ENCODE peak calls at places on chromosome 21, in four cellular contexts. C, U, Z and W are unnamed samples.
A peak's percentile ranks its signal among the peaks of the same experiment; 100 is the strongest.

GRCh38 chr21:36504067-36505058 is 24.4 kb upstream of the CLDN14 start:
- DNase-seq in U (peak; percentile 11), Z (peak; percentile 36), C (no peak), W (no peak)

GRCh38 chr21:45260191-45260795 is 27.4 kb downstream of the POFUT2 start:
- DNase-seq in C (no peak), Z (no peak), U (no peak), W (no peak)

GRCh38 chr21:28423521-28423920 is 569.2 kb downstream of the LTN1 start:
- DNase-seq in U (no peak), C (no peak), Z (no peak), W (no peak)

GRCh38 chr21:41778974-41779600 is 12.2 kb upstream of the RIPK4 start:
- DNase-seq in C (peak; percentile 14), U (no peak), Z (no peak), W (no peak)

GRCh38 chr21:16358021-16358420 is 628.2 kb downstream of the USP25 start:
- DNase-seq in C (no peak), Z (no peak), U (no peak), W (no peak)

GRCh38 chr21:42337830-42338729 is 12.7 kb downstream of the TFF2 start:
- DNase-seq in C (peak; percentile 82), Z (peak; percentile 65), U (no peak), W (peak; percentile 49)

GRCh38 chr21:36478207-36478701 is 1.7 kb downstream of the CLDN14 start:
- DNase-seq in C (no peak), Z (no peak), U (peak; percentile 83), W (no peak)

GRCh38 chr21:29643289-29643688 is 296.5 kb downstream of the GRIK1 start:
- DNase-seq in U (no peak), Z (no peak), C (no peak), W (no peak)

GRCh38 chr21:15121655-15122120 is 56.9 kb upstream of the NRIP1 start:
- DNase-seq in Z (no peak), C (no peak), U (peak; percentile 11), W (no peak)

GRCh38 chr21:18369115-18369514 is 34.5 kb downstream of the TMPRSS15 start:
- DNase-seq in Z (no peak), C (no peak), U (no peak), W (no peak)

GRCh38 chr21:27225142-27225541 is 258.3 kb upstream of the ADAMTS5 start:
- DNase-seq in U (no peak), Z (no peak), C (no peak), W (no peak)

GRCh38 chr21:29701676-29702075 is 238.1 kb downstream of the GRIK1 start:
- DNase-seq in C (no peak), Z (no peak), U (no peak), W (no peak)

GRCh38 chr21:34513109-34513675 is 1.2 kb upstream of the KCNE1 start:
- DNase-seq in U (no peak), Z (no peak), C (no peak), W (no peak)

GRCh38 chr21:34511154-34511553 is 856 bp downstream of the KCNE1 start:
- DNase-seq in C (no peak), U (peak; percentile 47), Z (no peak), W (no peak)

GRCh38 chr21:34510148-34511142 is 1.6 kb downstream of the KCNE1 start:
- DNase-seq in Z (peak; percentile 61), U (peak; percentile 39), C (peak; percentile 62), W (no peak)

GRCh38 chr21:34511787-34512451 is at the start of gene KCNE1:
- DNase-seq in C (no peak), Z (no peak), U (no peak), W (no peak)

DNA sequence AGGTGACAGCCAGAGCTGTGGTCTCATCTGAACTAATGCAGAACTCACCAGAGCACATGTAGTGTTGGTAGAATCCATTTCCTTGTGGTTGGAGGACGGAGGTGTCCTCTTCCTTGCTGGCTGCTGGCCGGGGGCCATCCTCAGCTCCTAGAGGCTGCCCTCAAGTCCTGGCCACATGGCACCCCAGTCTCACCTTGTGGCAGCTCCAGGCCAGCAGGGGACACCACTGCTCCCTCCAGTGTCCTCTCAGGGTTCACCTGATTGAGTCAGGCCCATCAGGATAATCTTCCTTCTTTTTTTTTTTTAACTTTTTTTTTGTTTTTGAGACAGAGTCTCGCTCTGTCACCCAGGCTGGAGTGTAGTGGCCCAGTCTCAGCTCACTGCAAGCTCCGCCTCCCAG is 2.9 kb downstream of the KCNE1 start:
- DNase-seq in U (no peak), Z (peak; percentile 23), C (no peak), W (no peak)
- TF ChIP-seq CTCF in U (peak; percentile 39), Z (peak; percentile 52), C (no peak), W (peak; percentile 14)

GRCh38 chr21:40166291-40166843 is 299.1 kb downstream of the PCP4 start:
- DNase-seq in U (no peak), C (no peak), Z (no peak), W (no peak)

GRCh38 chr21:40169971-40170370 is 302.7 kb downstream of the PCP4 start:
- DNase-seq in Z (no peak), U (no peak), C (no peak), W (no peak)

GRCh38 chr21:40165671-40166070 is 298.4 kb downstream of the PCP4 start:
- DNase-seq in Z (no peak), C (no peak), U (no peak), W (no peak)

GRCh38 chr21:40160911-40161310 is 293.7 kb downstream of the PCP4 start:
- DNase-seq in Z (no peak), C (no peak), U (no peak), W (no peak)

DNA sequence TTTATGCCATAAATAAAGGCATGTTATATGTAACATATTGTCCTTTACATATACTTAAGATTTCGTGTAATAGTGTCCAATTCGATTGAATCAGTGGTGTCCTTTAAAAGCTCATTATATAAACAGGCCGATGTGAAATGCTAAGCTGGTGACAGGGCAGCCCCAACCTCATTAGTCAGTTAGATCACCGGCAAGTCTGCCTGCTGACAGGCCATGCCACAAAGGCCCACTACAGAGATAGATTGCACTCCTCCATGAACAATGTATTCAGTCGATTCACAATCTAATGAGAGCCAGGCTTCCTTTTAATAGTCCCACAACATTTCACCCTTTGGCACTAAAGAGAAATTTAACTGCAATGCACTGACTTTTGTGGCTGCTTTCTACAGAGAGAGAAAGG is 298.0 kb downstream of the PCP4 start:
- DNase-seq in U (no peak), Z (no peak), C (no peak), W (no peak)
- H3K4me3 ChIP-seq in U (no peak overlapping the region), Z (no peak overlapping the region), C (no peak overlapping the region), W (no peak overlapping the region)

GRCh38 chr21:38985423-38986378 is 180.0 kb downstream of the ETS2 start:
- DNase-seq in U (peak; percentile 93), C (no peak), Z (peak; percentile 91), W (peak; percentile 50)
- H3K27ac ChIP-seq in U (peak overlapping the region; percentile 46), C (peak overlapping the region; percentile 72), Z (no peak overlapping the region), W (no peak overlapping the region)

GRCh38 chr21:39182484-39183271 is 573 bp downstream of the PSMG1 start:
- DNase-seq in U (no peak), C (no peak), Z (no peak), W (no peak)

GRCh38 chr21:39182016-39182415 is 1.2 kb downstream of the PSMG1 start:
- DNase-seq in C (no peak), U (no peak), Z (no peak), W (no peak)

GRCh38 chr21:39185157-39185556 is 1.9 kb upstream of the PSMG1 start:
- DNase-seq in C (no peak), U (no peak), Z (no peak), W (no peak)

GRCh38 chr21:39184050-39184980 is 1.1 kb upstream of the PSMG1 start:
- DNase-seq in Z (no peak), C (no peak), U (no peak), W (no peak)

GRCh38 chr21:39183272-39184049 is at the start of gene PSMG1:
- DNase-seq in Z (peak; percentile 95), U (peak; percentile 94), C (peak; percentile 91), W (peak; percentile 91)
- TF ChIP-seq CTCF in Z (no peak), U (no peak), C (no peak), W (no peak)

GRCh38 chr21:34363733-34364132 is at the start of gene KCNE2:
- DNase-seq in U (no peak), C (no peak), Z (no peak), W (no peak)
- H3K4me3 ChIP-seq in U (no peak within 1 kb of the TSS), C (no peak within 1 kb of the TSS), Z (no peak within 1 kb of the TSS), W (no peak within 1 kb of the TSS)

GRCh38 chr21:43745772-43746517 is 27.0 kb downstream of the PDXK start:
- DNase-seq in Z (no peak), C (no peak), U (no peak), W (no peak)
- H3K27ac ChIP-seq in Z (peak overlapping the region; percentile 34), C (no peak overlapping the region), U (no peak overlapping the region), W (no peak overlapping the region)

GRCh38 chr21:38833122-38833521 is 27.4 kb downstream of the ETS2 start:
- DNase-seq in Z (no peak), C (no peak), U (no peak), W (no peak)
- TF ChIP-seq CTCF in Z (peak; percentile 20), C (no peak), U (peak; percentile 9), W (no peak)

GRCh38 chr21:20334585-20334984 is 663.6 kb upstream of the NCAM2 start:
- DNase-seq in U (no peak), Z (no peak), C (no peak), W (no peak)

GRCh38 chr21:20329636-20330035 is 668.6 kb upstream of the NCAM2 start:
- DNase-seq in C (no peak), Z (peak; percentile 9), U (no peak), W (no peak)

DNA sequence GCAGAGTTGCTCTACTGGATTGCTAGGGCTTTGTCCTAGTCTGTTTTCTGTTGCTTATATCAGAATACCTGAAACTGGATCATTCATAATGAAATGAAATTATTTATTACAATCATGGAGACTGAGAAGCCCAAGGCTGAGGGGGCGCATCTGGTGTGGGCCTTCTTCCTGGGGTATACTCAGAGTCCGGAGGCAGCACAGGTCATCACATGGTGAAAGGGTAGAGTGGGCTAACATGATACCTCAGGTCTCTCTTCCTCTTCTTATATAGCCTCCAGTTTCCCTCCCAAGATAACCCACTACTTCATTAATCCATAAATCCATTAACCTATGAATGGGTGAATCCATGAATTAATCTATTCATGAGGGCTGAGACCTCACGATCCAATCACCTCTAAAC is 667.6 kb upstream of the NCAM2 start:
- DNase-seq in C (no peak), Z (peak; percentile 13), U (no peak), W (no peak)
- H3K4me3 ChIP-seq in C (no peak overlapping the region), Z (peak overlapping the region; percentile 33), U (no peak overlapping the region), W (no peak overlapping the region)

DNA sequence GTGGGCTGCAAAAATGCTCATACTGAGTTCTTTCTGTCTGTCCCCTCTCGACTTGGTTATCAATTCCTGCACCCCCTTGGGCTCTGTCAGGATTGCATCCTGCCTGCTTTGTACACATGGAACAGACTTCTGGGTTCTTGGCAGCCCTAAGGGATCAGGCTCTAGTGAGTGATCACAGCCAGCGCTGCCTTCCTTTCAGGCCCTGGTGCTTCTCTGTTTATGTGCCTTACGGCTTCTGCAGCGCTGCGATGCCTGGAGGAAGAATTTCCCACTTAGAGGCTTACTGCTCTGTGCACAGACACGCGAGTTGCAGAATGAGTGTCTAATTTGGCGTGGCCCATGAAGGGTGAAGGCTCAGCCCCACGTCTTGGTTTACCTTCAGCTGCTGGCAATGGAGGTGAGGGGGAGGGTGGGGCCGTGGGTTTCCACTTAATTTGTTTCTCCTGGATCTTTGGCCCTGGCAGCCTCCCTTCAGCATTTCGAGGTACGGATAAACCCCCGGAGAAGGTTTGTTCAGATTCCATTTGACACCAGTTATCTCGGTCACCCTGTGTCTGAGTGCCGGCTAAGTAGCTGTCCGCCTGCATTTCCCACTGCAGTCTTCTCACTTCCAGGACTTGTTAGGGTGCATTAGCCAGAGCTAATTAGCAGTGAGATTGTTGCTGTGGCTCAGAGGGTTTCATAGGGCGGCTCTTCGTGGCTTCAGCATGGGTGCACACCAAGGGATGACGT is 227.3 kb downstream of the DYRK1A start:
- DNase-seq in U (no peak), C (no peak), Z (no peak), W (no peak)
- H3K27ac ChIP-seq in U (no peak overlapping the region), C (no peak overlapping the region), Z (no peak overlapping the region), W (no peak overlapping the region)